ENCODE peak calls at places on chromosomes 7 and 10, in five cellular contexts. D is tibial artery, K is neuronal stem cell, U is MM.1S, W is heart left ventricle. I is an unnamed sample.

GRCh38 chr7:130982160-130982638 is 248.2 kb upstream of the KLF14 start:
- DNase-seq in U (peak; percentile 45), K (peak; percentile 8), W (no peak), D (no peak), I (no peak)

GRCh38 chr7:50832744-50833143 is 50.0 kb upstream of the GRB10 start:
- DNase-seq in W (no peak), K (no peak), U (no peak), D (no peak), I (peak; percentile 43)

GRCh38 chr7:129090307-129090907 is 35.5 kb upstream of the TNPO3 start:
- DNase-seq in W (no peak), K (no peak), D (no peak), U (no peak), I (no peak)

GRCh38 chr7:147412782-147413186 is 1177.8 kb upstream of the C7orf33 start:
- DNase-seq in K (no peak), D (no peak), U (no peak), W (no peak), I (peak; percentile 78)

GRCh38 chr10:69222157-69223027 is 2.3 kb downstream of the HKDC1 start:
- DNase-seq in W (no peak), D (no peak), K (peak; percentile 40), U (peak; percentile 97), I (peak; percentile 59)

GRCh38 chr10:112815238-112816032 is 134.6 kb upstream of the TCF7L2 start:
- DNase-seq in K (no peak), U (no peak), D (peak; percentile 41), W (no peak), I (peak; percentile 67)

GRCh38 chr7:41134242-41134872 is 568.5 kb downstream of the INHBA start:
- DNase-seq in K (no peak), W (no peak), D (no peak), U (no peak), I (peak; percentile 5)

GRCh38 chr10:63887026-63887589 is 365.9 kb downstream of the REEP3 start:
- DNase-seq in K (no peak), D (no peak), U (no peak), W (no peak), I (no peak)

GRCh38 chr10:45000138-45000763 is 472 bp upstream of the ZNF22 start:
- DNase-seq in W (peak; percentile 87), U (no peak), K (no peak), D (peak; percentile 91), I (peak; percentile 73)

GRCh38 chr7:44665531-44666213 is 59.2 kb downstream of the OGDH start:
- DNase-seq in W (no peak), D (no peak), U (no peak), K (no peak), I (peak; percentile 82)

GRCh38 chr7:105896407-105896842 is 20.0 kb upstream of the ATXN7L1 start:
- DNase-seq in D (no peak), U (no peak), W (no peak), K (no peak), I (no peak)

GRCh38 chr7:28835800-28836199 is 122.3 kb downstream of the TRIL start:
- DNase-seq in K (no peak), D (no peak), U (peak; percentile 17), W (no peak), I (peak; percentile 63)

GRCh38 chr10:33801705-33802104 is 467.2 kb upstream of the NRP1 start:
- DNase-seq in W (no peak), K (no peak), D (no peak), U (no peak), I (peak; percentile 48)

GRCh38 chr10:29873941-29874340 is 185.4 kb downstream of the JCAD start:
- DNase-seq in D (no peak), K (no peak), U (no peak), W (no peak), I (peak; percentile 31)

GRCh38 chr10:3215336-3215860 is 42.8 kb upstream of the PITRM1 start:
- DNase-seq in W (no peak), D (no peak), U (no peak), K (no peak), I (no peak)

GRCh38 chr10:74234569-74234968 is 83.5 kb downstream of the ADK start:
- DNase-seq in W (no peak), K (no peak), U (no peak), D (no peak), I (no peak)

GRCh38 chr7:141114141-141114664 is 40.3 kb downstream of the TMEM178B start:
- DNase-seq in D (no peak), U (no peak), K (no peak), W (no peak), I (no peak)

GRCh38 chr10:98408799-98409198 is 6.2 kb downstream of the PYROXD2 start:
- DNase-seq in W (no peak), U (no peak), D (no peak), K (no peak), I (no peak)

GRCh38 chr7:3510101-3511020 is 209.3 kb downstream of the SDK1 start:
- DNase-seq in U (no peak), D (no peak), W (no peak), K (no peak), I (peak; percentile 15)

GRCh38 chr7:36597099-36597773 is 127.1 kb downstream of the AOAH start:
- DNase-seq in D (no peak), U (no peak), W (no peak), K (no peak), I (no peak)

GRCh38 chr7:47215049-47215448 is 366.9 kb downstream of the TNS3 start:
- DNase-seq in D (no peak), W (no peak), K (no peak), U (no peak), I (no peak)

GRCh38 chr7:106329971-106330733 is 45.4 kb upstream of the NAMPT start:
- DNase-seq in K (no peak), W (no peak), D (no peak), U (no peak), I (peak; percentile 65)

GRCh38 chr7:33996899-33997298 is 91.6 kb downstream of the BMPER start:
- DNase-seq in U (no peak), D (no peak), W (no peak), K (no peak), I (no peak)

GRCh38 chr10:37682617-37683016 is 174.8 kb downstream of the ZNF248 start:
- DNase-seq in U (no peak), W (no peak), K (no peak), D (no peak), I (no peak)

GRCh38 chr7:88217675-88218427 is 2.0 kb downstream of the SRI start:
- DNase-seq in W (no peak), U (peak; percentile 78), D (no peak), K (no peak), I (no peak)

GRCh38 chr7:95772298-95772770 is at the start of gene DYNC1I1:
- DNase-seq in W (peak; percentile 77), K (peak; percentile 55), U (peak; percentile 81), D (peak; percentile 52), I (peak; percentile 49)

GRCh38 chr10:62869958-62870357 is 53.8 kb upstream of the EGR2 start:
- DNase-seq in U (no peak), W (no peak), K (no peak), D (no peak), I (no peak)

GRCh38 chr10:130771491-130771890 is 540.0 kb downstream of the TCERG1L start:
- DNase-seq in U (no peak), K (no peak), D (no peak), W (no peak), I (no peak)

GRCh38 chr10:17836917-17837316 is 27.8 kb downstream of the MRC1 start:
- DNase-seq in D (peak; percentile 41), W (peak; percentile 25), K (peak; percentile 4), U (no peak), I (peak; percentile 69)

GRCh38 chr10:114239117-114239993 is at the start of gene VWA2:
- DNase-seq in K (peak; percentile 21), D (no peak), W (no peak), U (peak; percentile 54), I (no peak)

GRCh38 chr7:90988996-90989765 is 275.1 kb upstream of the FZD1 start:
- DNase-seq in D (no peak), U (no peak), K (no peak), W (no peak), I (no peak)

GRCh38 chr10:12644380-12645144 is 295.2 kb downstream of the CAMK1D start:
- DNase-seq in K (no peak), W (no peak), U (no peak), D (no peak), I (no peak)

GRCh38 chr10:48271323-48271722 is 3.2 kb downstream of the FRMPD2 start:
- DNase-seq in U (no peak), W (no peak), D (no peak), K (no peak), I (no peak)

GRCh38 chr10:60353519-60354258 is 36.0 kb downstream of the ANK3 start:
- DNase-seq in K (no peak), W (peak; percentile 26), U (no peak), D (no peak), I (peak; percentile 88)

GRCh38 chr7:135183478-135183877 is 13.0 kb upstream of the CYREN start:
- DNase-seq in U (no peak), D (no peak), K (no peak), W (no peak), I (no peak)

GRCh38 chr7:94338921-94339371 is 55.7 kb upstream of the COL1A2 start:
- DNase-seq in W (no peak), K (no peak), D (no peak), U (no peak), I (no peak)

GRCh38 chr7:77434570-77434969 is 18.4 kb upstream of the GSAP start:
- DNase-seq in D (no peak), U (no peak), W (no peak), K (no peak), I (no peak)

GRCh38 chr10:101839421-101840063 is 4.1 kb downstream of the KCNIP2 start:
- DNase-seq in U (no peak), D (no peak), W (no peak), K (no peak), I (no peak)
- H3K4me3 ChIP-seq in U (peak overlapping the region; percentile 56), D (peak overlapping the region; percentile 32), W (peak overlapping the region; percentile 59), K (peak overlapping the region; percentile 83), I (peak overlapping the region; percentile 37)

GRCh38 chr10:6580279-6581029 is 378 bp upstream of the PRKCQ start:
- DNase-seq in D (no peak), U (peak; percentile 71), W (peak; percentile 66), K (peak; percentile 78), I (peak; percentile 8)
- H3K27ac ChIP-seq in D (no peak overlapping the region), U (peak overlapping the region; percentile 53), W (no peak overlapping the region), K (no peak overlapping the region), I (no peak overlapping the region)

GRCh38 chr7:1592299-1592842 is 22.5 kb upstream of the PSMG3 start:
- DNase-seq in K (no peak), D (no peak), U (no peak), W (no peak), I (no peak)
- H3K27me3 ChIP-seq in K (no peaks in the 10 kb centered on the region), D (peaks cover 89% of the 10 kb centered on the region), U (peaks cover 83% of the 10 kb centered on the region), W (peaks cover 39% of the 10 kb centered on the region), I (peaks cover 22% of the 10 kb centered on the region)

GRCh38 chr7:5477723-5478531 is 54.3 kb upstream of the TNRC18 start:
- DNase-seq in D (no peak), W (no peak), K (no peak), U (no peak), I (no peak)
- H3K4me3 ChIP-seq in D (peak overlapping the region; percentile 53), W (peak overlapping the region; percentile 43), K (no peak overlapping the region), U (no peak overlapping the region), I (peak overlapping the region; percentile 27)